ENCODE peak calls at places on chromosome 15, in seven cellular contexts. C is H9, M is neuronal stem cell, G is IMR-90, Y is H1, P is mesendoderm, E is mesenchymal stem cell. N is an unnamed sample.

GRCh38 chr15:80494311-80494710 is 90.1 kb downstream of the ARNT2 start:
- DNase-seq in E (peak; percentile 36), C (no peak), G (peak; percentile 74), P (peak; percentile 77), M (no peak), Y (no peak), N (peak; percentile 79)

GRCh38 chr15:38176696-38177095 is 75.9 kb upstream of the SPRED1 start:
- DNase-seq in Y (no peak), E (no peak), C (no peak), P (no peak), G (no peak), M (no peak), N (no peak)

GRCh38 chr15:92652576-92652966 is 3.0 kb downstream of the FAM174B start:
- DNase-seq in E (no peak), G (no peak), M (no peak), C (no peak), Y (no peak), P (no peak), N (peak; percentile 96)

GRCh38 chr15:31932581-31932980 is 97.7 kb upstream of the CHRNA7 start:
- DNase-seq in E (no peak), G (no peak), Y (no peak), P (no peak), C (no peak), M (no peak), N (no peak)

GRCh38 chr15:49495993-49496747 is 73.1 kb downstream of the FGF7 start:
- DNase-seq in G (peak; percentile 79), E (peak; percentile 38), P (no peak), M (no peak), C (no peak), Y (no peak), N (no peak)

GRCh38 chr15:66472176-66472999 is 25.2 kb downstream of the SNAPC5 start:
- DNase-seq in C (no peak), Y (no peak), P (peak; percentile 99), M (no peak), G (peak; percentile 50), E (peak; percentile 50), N (peak; percentile 64)

GRCh38 chr15:43225201-43225949 is 4.6 kb upstream of the EPB42 start:
- DNase-seq in M (peak; percentile 37), P (peak; percentile 74), Y (no peak), G (peak; percentile 63), E (peak; percentile 68), C (peak; percentile 63), N (peak; percentile 57)

GRCh38 chr15:85956515-85957275 is 123.0 kb upstream of the AGBL1 start:
- DNase-seq in C (no peak), P (no peak), Y (no peak), M (no peak), E (peak; percentile 12), G (peak; percentile 8), N (no peak)

GRCh38 chr15:29410342-29410741 is 140.7 kb upstream of the NSMCE3 start:
- DNase-seq in P (peak; percentile 18), E (no peak), C (no peak), G (peak; percentile 10), M (no peak), Y (no peak), N (peak; percentile 28)

GRCh38 chr15:64232400-64232799 is 69.6 kb upstream of the PPIB start:
- DNase-seq in G (peak; percentile 83), M (no peak), E (peak; percentile 72), C (no peak), P (no peak), Y (no peak), N (no peak)

GRCh38 chr15:23035964-23036566 is 3.3 kb downstream of the TUBGCP5 start:
- DNase-seq in E (peak; percentile 68), Y (no peak), G (peak; percentile 46), P (peak; percentile 88), M (peak; percentile 62), C (peak; percentile 75), N (peak; percentile 88)

GRCh38 chr15:60381148-60381788 is 16.5 kb downstream of the ANXA2 start:
- DNase-seq in C (no peak), E (peak; percentile 70), G (peak; percentile 57), M (no peak), P (no peak), Y (no peak), N (no peak)

GRCh38 chr15:35669457-35670045 is 123.6 kb upstream of the DPH6 start:
- DNase-seq in E (no peak), C (no peak), M (no peak), G (peak; percentile 33), P (peak; percentile 65), Y (no peak), N (peak; percentile 60)

GRCh38 chr15:63191895-63192603 is 2.6 kb downstream of the RAB8B start:
- DNase-seq in Y (no peak), M (no peak), E (no peak), C (no peak), P (no peak), G (no peak), N (peak; percentile 38)

GRCh38 chr15:98896802-98897732 is 110.5 kb downstream of the PGPEP1L start:
- DNase-seq in G (peak; percentile 100), Y (no peak), M (no peak), P (peak; percentile 86), C (no peak), E (peak; percentile 100), N (peak; percentile 97)

GRCh38 chr15:43168192-43169107 is 16.8 kb upstream of the CCNDBP1 start:
- DNase-seq in Y (no peak), M (no peak), P (no peak), C (no peak), E (peak; percentile 32), G (peak; percentile 81), N (no peak)

GRCh38 chr15:37289109-37289765 is 188.9 kb upstream of the MEIS2 start:
- DNase-seq in Y (no peak), G (peak; percentile 5), P (peak; percentile 71), M (no peak), E (peak; percentile 19), C (peak; percentile 46), N (peak; percentile 4)

GRCh38 chr15:70245932-70246622 is 148.4 kb upstream of the TLE3 start:
- DNase-seq in E (peak; percentile 57), C (no peak), Y (no peak), G (peak; percentile 11), P (no peak), M (no peak), N (peak; percentile 58)

GRCh38 chr15:50166216-50166615 is 15.8 kb upstream of the SLC27A2 start:
- DNase-seq in Y (no peak), M (no peak), E (peak; percentile 58), C (no peak), G (peak; percentile 87), P (no peak), N (peak; percentile 6)

GRCh38 chr15:37789881-37790280 is 144.6 kb upstream of the TMCO5A start:
- DNase-seq in Y (no peak), C (no peak), P (no peak), M (no peak), G (peak; percentile 86), E (peak; percentile 43), N (peak; percentile 10)

GRCh38 chr15:57897870-57898269 is 167.6 kb downstream of the ALDH1A2 start:
- DNase-seq in G (no peak), Y (no peak), C (no peak), P (no peak), E (no peak), M (no peak), N (peak; percentile 82)
- H2AK5ac ChIP-seq in G (no peak overlapping the region), Y (no peak overlapping the region), C (no peak overlapping the region), P (no peak overlapping the region), E (no peak overlapping the region), M (no peak overlapping the region), N (no peak overlapping the region)

DNA sequence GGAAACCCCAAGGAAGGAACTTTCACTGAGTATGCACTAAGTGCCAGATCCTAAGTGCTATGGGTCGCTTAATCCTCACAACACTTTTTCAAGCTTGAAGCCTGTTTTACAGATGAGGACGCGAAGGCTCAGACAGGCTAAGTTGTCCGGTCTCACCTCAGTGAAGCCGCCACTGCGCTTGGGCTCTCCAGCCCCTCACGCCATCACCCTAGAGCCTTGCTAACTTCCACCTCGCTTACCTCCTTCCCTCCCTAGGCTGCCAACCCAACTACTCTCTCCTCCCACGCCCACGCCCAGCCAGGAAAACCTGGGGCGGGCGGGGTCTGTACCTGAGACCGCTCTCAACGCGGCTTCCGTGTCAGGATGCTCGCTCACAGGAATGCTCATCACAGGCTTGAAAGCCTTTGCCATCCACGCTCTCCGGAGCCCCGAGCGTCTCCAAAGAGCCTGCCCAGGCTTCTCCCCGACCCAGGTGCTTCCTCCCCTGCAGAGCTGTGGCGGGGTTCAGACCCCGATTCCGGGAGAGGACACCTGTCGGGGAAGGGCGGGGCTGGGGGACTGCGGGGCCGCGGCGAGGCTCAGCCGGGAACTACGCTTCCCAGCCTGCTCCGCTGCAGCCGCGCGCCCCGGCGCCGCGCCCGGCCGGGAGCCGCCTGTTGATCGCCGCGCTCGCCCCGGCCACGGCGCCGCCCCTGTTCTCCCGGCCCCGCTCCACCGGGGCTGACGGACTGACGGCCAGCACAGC is at the start of gene TMOD2:
- DNase-seq in C (peak; percentile 65), Y (no peak), M (peak; percentile 43), G (peak; percentile 26), E (peak; percentile 34), P (peak; percentile 44), N (no peak)
- H3K9ac ChIP-seq in C (peak within 1 kb of the TSS; percentile 3), Y (no peak within 1 kb of the TSS), M (peak within 1 kb of the TSS; percentile 85), G (peak within 1 kb of the TSS; percentile 44), E (peak within 1 kb of the TSS; percentile 80), P (peak within 1 kb of the TSS; percentile 64), N (no peak within 1 kb of the TSS)

DNA sequence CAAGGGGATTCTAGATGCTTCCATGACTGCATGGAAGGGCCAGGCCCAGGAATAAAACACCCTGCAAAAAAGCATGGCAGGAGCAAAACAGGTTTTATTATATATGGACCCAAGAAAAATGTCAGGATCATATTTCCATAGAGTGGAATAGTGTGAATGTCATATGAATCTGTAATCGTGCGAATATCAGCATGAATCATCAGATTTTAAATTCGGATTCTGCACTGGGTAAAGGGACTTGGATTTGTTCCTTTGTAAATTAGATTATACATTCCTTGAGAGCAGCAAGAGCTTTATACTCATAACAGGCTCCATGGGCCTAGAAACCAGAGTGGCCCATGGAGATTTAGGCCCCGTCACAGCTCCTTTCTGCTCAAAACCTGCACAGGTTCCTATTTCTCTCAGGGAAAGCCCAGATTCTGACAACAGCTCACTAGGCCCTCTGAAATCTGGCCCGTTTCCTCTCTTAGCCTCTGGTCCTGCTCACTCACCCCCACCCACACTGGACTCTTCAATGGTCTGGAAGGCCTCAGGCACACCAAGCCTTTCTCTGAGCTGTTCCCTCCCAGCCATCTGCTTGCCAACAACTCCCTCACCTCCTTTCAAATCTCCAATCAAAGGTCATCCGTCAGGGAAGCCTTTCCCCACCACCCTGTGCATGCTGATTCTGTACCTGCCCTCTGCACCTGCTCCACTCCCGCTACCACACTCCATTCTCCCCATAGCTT is 76.0 kb downstream of the FEM1B start:
- DNase-seq in G (peak; percentile 28), Y (no peak), C (no peak), P (no peak), E (no peak), M (no peak), N (no peak)
- H2BK5ac ChIP-seq in G (peak overlapping the region; percentile 71), Y (no peak overlapping the region), C (no peak overlapping the region), P (no peak overlapping the region), E (peak overlapping the region; percentile 1), M (no peak overlapping the region), N (no peak overlapping the region)

DNA sequence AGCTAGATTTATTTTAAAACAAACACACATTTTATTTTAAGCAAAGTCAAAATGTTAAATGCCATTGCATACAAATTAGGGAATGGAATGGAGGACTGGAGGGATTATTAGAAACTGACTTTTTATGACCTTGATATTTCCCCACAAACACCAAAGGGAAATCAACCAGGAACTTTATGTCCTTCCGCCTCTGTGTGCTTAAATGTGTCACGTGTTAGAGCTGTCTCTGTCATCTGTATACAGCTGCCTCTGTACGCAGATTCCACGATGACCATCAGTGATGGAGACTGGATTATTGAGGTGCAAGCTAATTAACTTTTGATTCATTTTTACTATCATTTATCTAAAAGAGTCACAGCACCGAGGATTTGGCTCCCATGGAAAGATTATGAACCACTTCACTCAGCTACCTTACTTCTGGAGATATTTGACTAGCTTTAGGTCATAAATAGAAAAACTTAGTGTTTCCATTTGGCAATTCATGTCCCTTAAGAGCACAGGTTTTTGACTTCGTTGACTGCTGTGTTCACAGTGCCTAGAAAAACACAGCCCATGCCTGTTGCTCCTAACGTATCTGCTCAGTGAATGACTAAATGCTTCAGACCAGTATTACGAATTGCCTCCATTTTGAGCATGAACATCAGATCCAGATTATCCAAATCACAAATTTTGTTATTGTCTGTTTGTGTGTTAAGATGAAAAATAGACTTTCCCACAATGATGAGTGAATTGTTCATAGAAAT is 1048.1 kb downstream of the MCTP2 start:
- DNase-seq in G (no peak), C (no peak), P (no peak), Y (no peak), E (no peak), M (no peak), N (no peak)
- H2AK5ac ChIP-seq in G (peak overlapping the region; percentile 94), C (no peak overlapping the region), P (no peak overlapping the region), Y (no peak overlapping the region), E (no peak overlapping the region), M (no peak overlapping the region), N (no peak overlapping the region)

N was measured in trophoblast cell.